ENCODE peak calls at places on chromosomes 12 and 14, in five cellular contexts. One of them, this sample, is unnamed.

GRCh38 chr14:70442750-70443149 is 9.2 kb upstream of the ADAM21 start:
- DNase-seq in uterus: no peak
- DNase-seq in A549: no peak
- DNase-seq in IMR-90: no peak
- DNase-seq in body of pancreas: no peak
- DNase-seq in this sample: no peak

GRCh38 chr14:94174622-94175402 is 690 bp downstream of the PPP4R4 start:
- DNase-seq in uterus: peak; percentile 28
- DNase-seq in A549: no peak
- DNase-seq in IMR-90: no peak
- DNase-seq in body of pancreas: no peak
- DNase-seq in this sample: peak; percentile 47

GRCh38 chr12:4858385-4858784 is 51.3 kb upstream of the KCNA1 start:
- DNase-seq in uterus: no peak
- DNase-seq in A549: no peak
- DNase-seq in IMR-90: no peak
- DNase-seq in body of pancreas: peak; percentile 37
- DNase-seq in this sample: peak; percentile 61

GRCh38 chr14:50363734-50364113 is 33.0 kb downstream of the CDKL1 start:
- DNase-seq in uterus: no peak
- DNase-seq in A549: no peak
- DNase-seq in IMR-90: peak; percentile 18
- DNase-seq in body of pancreas: peak; percentile 36
- DNase-seq in this sample: no peak

GRCh38 chr12:18267427-18267826 is 6.1 kb downstream of the PIK3C2G start:
- DNase-seq in uterus: no peak
- DNase-seq in A549: no peak
- DNase-seq in IMR-90: no peak
- DNase-seq in body of pancreas: no peak
- DNase-seq in this sample: no peak

GRCh38 chr14:32444262-32444661 is 115.2 kb downstream of the AKAP6 start:
- DNase-seq in uterus: no peak
- DNase-seq in A549: no peak
- DNase-seq in IMR-90: no peak
- DNase-seq in body of pancreas: no peak
- DNase-seq in this sample: no peak

GRCh38 chr12:101729842-101730241 is 9.4 kb downstream of the SYCP3 start:
- DNase-seq in uterus: no peak
- DNase-seq in A549: no peak
- DNase-seq in IMR-90: no peak
- DNase-seq in body of pancreas: no peak
- DNase-seq in this sample: no peak

GRCh38 chr14:32201196-32201815 is 539 bp upstream of the RNU6-7 start:
- DNase-seq in uterus: peak; percentile 77
- DNase-seq in A549: peak; percentile 66
- DNase-seq in IMR-90: peak; percentile 33
- DNase-seq in body of pancreas: peak; percentile 89
- DNase-seq in this sample: peak; percentile 95

GRCh38 chr12:93223440-93224426 is 154.0 kb upstream of the NUDT4 start:
- DNase-seq in uterus: no peak
- DNase-seq in A549: no peak
- DNase-seq in IMR-90: no peak
- DNase-seq in body of pancreas: no peak
- DNase-seq in this sample: no peak

DNA sequence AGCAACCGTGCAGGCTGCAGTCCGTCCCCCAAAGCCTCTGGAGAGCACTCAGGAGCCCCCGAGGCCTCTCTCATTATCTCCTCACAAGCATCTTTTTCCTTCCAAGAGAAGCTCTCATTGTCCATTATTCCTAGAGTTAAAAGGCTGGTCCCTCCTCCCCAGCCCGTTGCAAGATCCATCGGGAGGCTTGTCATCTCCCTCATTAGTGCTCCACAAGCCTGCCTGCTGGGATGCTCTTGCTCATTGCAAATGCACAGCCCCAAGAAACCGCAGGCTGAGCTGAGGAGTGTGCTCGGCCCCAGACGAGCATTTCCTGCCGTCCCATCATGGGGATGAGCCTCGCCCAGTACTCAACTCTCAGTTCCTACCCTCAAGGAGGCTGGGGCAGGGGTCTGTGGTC is 23.3 kb downstream of the NUAK1 start:
- DNase-seq in uterus: peak; percentile 18
- DNase-seq in A549: no peak
- DNase-seq in IMR-90: no peak
- DNase-seq in body of pancreas: no peak
- DNase-seq in this sample: no peak
- H3K4me1 ChIP-seq in uterus: peaks cover 25% of the 10 kb centered on the region
- H3K4me1 ChIP-seq in A549: peaks cover 99% of the 10 kb centered on the region
- H3K4me1 ChIP-seq in IMR-90: peaks cover 24% of the 10 kb centered on the region
- H3K4me1 ChIP-seq in body of pancreas: peaks cover 31% of the 10 kb centered on the region
- H3K4me1 ChIP-seq in this sample: peaks cover 9% of the 10 kb centered on the region

GRCh38 chr12:115374480-115375187 is 690.7 kb upstream of the TBX3 start:
- DNase-seq in uterus: no peak
- DNase-seq in A549: no peak
- DNase-seq in IMR-90: no peak
- DNase-seq in body of pancreas: no peak
- DNase-seq in this sample: no peak
- TF ChIP-seq POLR2A in uterus: no peak
- TF ChIP-seq POLR2A in A549: no peak
- TF ChIP-seq POLR2A in IMR-90: no peak
- TF ChIP-seq POLR2A in body of pancreas: no peak
- TF ChIP-seq POLR2A in this sample: no peak

GRCh38 chr12:52768479-52769200 is 8.5 kb downstream of the KRT76 start:
- DNase-seq in uterus: no peak
- DNase-seq in A549: no peak
- DNase-seq in IMR-90: no peak
- DNase-seq in body of pancreas: no peak
- DNase-seq in this sample: no peak

GRCh38 chr12:52766351-52767019 is 10.7 kb downstream of the KRT76 start:
- DNase-seq in uterus: no peak
- DNase-seq in A549: no peak
- DNase-seq in IMR-90: no peak
- DNase-seq in body of pancreas: no peak
- DNase-seq in this sample: no peak

GRCh38 chr12:52765702-52766101 is 11.4 kb downstream of the KRT76 start:
- DNase-seq in uterus: no peak
- DNase-seq in A549: no peak
- DNase-seq in IMR-90: no peak
- DNase-seq in body of pancreas: no peak
- DNase-seq in this sample: no peak

GRCh38 chr12:52767427-52767826 is 9.7 kb downstream of the KRT76 start:
- DNase-seq in uterus: no peak
- DNase-seq in A549: no peak
- DNase-seq in IMR-90: no peak
- DNase-seq in body of pancreas: no peak
- DNase-seq in this sample: no peak

DNA sequence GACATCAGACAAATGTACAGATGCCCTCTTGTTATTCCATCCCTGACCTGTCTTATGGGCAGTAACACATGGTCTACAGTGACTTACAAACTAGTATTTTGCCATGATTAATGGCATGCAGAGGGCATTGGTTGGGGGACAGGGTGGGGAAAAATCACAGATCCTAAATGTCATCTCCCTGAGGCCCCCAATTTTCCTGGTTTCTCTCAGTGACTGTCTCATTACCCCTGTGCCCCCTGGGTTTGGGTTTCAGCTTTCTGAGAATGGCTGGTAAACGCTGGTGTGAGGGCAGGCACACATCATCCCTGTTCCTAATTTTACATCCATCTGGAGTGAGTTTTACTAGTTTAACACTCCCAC is 10.1 kb downstream of the KRT76 start:
- DNase-seq in uterus: no peak
- DNase-seq in A549: no peak
- DNase-seq in IMR-90: no peak
- DNase-seq in body of pancreas: no peak
- DNase-seq in this sample: no peak
- H3K9me3 ChIP-seq in uterus: no peaks in the 10 kb centered on the region
- H3K9me3 ChIP-seq in A549: no peaks in the 10 kb centered on the region
- H3K9me3 ChIP-seq in IMR-90: no peaks in the 10 kb centered on the region
- H3K9me3 ChIP-seq in body of pancreas: no peaks in the 10 kb centered on the region
- H3K9me3 ChIP-seq in this sample: no peaks in the 10 kb centered on the region

DNA sequence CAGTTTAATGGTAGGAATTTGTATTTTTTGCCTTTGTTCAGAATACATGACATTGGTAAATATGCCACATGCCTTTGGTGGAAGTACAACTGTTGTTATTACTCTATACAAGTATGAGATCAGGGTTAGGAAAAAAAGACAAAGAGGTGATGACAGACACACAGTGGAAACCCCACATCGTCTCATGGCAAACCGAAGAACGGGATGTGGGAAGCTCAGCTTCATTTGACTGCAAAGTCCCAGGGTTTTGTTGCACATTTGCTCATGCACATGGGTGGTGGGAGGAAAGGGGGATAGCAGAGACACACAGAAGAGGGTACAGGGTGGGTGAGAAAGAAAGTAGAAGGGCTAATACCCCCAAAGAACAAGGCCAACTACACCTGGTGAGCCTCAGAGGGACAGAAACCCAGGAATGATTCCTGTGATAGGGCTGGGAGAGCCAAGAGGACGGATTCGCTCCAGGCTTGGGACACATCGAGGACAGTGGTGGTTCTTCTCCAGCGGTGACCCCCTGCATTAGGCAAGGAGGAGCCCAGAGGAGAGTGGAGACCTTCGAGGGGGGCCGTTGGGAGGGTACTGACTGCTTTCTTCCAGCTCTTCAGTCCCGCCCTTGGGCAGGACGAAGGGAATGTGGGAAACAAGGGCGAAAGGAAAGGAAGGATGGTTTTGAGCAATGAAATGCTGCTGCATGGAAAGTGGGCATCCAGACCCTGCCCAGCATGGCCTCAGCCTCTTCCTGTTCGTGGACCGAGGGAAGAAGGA is 8.1 kb downstream of the VAMP1 start:
- DNase-seq in uterus: no peak
- DNase-seq in A549: no peak
- DNase-seq in IMR-90: no peak
- DNase-seq in body of pancreas: no peak
- DNase-seq in this sample: no peak
- H3K4me1 ChIP-seq in uterus: no peaks in the 10 kb centered on the region
- H3K4me1 ChIP-seq in A549: peaks cover 5% of the 10 kb centered on the region
- H3K4me1 ChIP-seq in IMR-90: no peaks in the 10 kb centered on the region
- H3K4me1 ChIP-seq in body of pancreas: no peaks in the 10 kb centered on the region
- H3K4me1 ChIP-seq in this sample: no peaks in the 10 kb centered on the region

DNA sequence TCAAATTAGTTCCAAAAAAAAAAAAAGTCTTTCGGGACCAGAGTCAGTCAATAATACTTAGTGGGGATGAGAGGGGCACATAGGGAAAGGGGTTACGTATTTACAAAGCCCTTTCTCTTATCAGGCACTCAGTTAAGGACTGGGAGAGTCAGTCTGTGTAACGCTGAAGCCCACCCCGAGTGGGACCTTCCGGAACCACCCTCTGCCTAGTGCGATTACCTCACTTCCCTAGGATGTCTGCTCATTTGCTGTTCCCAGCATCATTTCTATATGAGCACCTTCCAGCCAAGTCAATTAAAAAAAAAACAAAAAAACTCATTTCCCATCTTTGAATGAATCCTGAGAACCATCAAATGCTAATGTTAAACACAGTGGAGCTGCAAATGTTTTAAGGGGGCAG is 76.9 kb downstream of the BMP4 start:
- DNase-seq in uterus: no peak
- DNase-seq in A549: no peak
- DNase-seq in IMR-90: no peak
- DNase-seq in body of pancreas: no peak
- DNase-seq in this sample: no peak
- TF ChIP-seq POLR2A in uterus: no peak
- TF ChIP-seq POLR2A in A549: no peak
- TF ChIP-seq POLR2A in IMR-90: no peak
- TF ChIP-seq POLR2A in body of pancreas: no peak
- TF ChIP-seq POLR2A in this sample: no peak

GRCh38 chr12:34406228-34406995 is 384.1 kb downstream of the ALG10 start:
- DNase-seq in uterus: peak; percentile 3
- DNase-seq in A549: no peak
- DNase-seq in IMR-90: no peak
- DNase-seq in body of pancreas: no peak
- DNase-seq in this sample: peak; percentile 3
- H3K9me3 ChIP-seq in uterus: no peaks in the 10 kb centered on the region
- H3K9me3 ChIP-seq in A549: peaks cover 17% of the 10 kb centered on the region
- H3K9me3 ChIP-seq in IMR-90: peaks cover 48% of the 10 kb centered on the region
- H3K9me3 ChIP-seq in body of pancreas: peaks cover 62% of the 10 kb centered on the region
- H3K9me3 ChIP-seq in this sample: no peaks in the 10 kb centered on the region

DNA sequence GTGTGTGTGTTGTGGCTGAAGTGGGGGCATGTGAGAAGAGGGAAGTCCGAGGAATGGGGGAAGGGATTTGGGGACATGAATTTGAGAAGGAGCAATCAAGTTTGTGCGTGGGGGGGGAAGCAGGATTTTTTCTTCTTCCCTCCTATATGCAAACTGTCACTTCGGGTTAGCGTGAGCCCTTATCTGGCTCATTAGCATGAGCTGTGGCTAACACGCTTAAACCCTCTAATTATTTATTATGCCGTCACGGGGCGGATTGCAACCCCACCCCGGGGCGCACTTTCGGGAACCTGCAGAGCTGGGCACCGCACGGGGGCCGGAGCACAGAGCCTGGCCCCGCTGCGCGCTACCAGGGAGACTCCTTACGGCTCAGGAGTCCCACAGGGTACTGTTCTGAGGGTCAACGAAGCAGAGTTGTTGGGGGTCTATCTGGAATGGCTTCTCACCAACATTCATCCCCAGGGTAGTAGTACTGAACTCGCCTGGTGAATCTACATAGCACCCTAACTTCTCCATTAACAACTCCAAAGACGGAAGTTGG is 6.5 kb upstream of the ASCL1 start:
- DNase-seq in uterus: no peak
- DNase-seq in A549: no peak
- DNase-seq in IMR-90: no peak
- DNase-seq in body of pancreas: no peak
- DNase-seq in this sample: no peak
- H3K4me1 ChIP-seq in uterus: no peaks in the 10 kb centered on the region
- H3K4me1 ChIP-seq in A549: no peaks in the 10 kb centered on the region
- H3K4me1 ChIP-seq in IMR-90: no peaks in the 10 kb centered on the region
- H3K4me1 ChIP-seq in body of pancreas: peaks cover 2% of the 10 kb centered on the region
- H3K4me1 ChIP-seq in this sample: no peaks in the 10 kb centered on the region

GRCh38 chr12:753401-754237 is 1.2 kb downstream of the WNK1 start:
- DNase-seq in uterus: peak; percentile 35
- DNase-seq in A549: no peak
- DNase-seq in IMR-90: no peak
- DNase-seq in body of pancreas: peak; percentile 53
- DNase-seq in this sample: peak; percentile 41

GRCh38 chr12:750356-751191 is 1.8 kb upstream of the WNK1 start:
- DNase-seq in uterus: no peak
- DNase-seq in A549: no peak
- DNase-seq in IMR-90: no peak
- DNase-seq in body of pancreas: no peak
- DNase-seq in this sample: no peak

GRCh38 chr12:751192-751827 is 1.1 kb upstream of the WNK1 start:
- DNase-seq in uterus: peak; percentile 93
- DNase-seq in A549: peak; percentile 94
- DNase-seq in IMR-90: peak; percentile 96
- DNase-seq in body of pancreas: peak; percentile 93
- DNase-seq in this sample: peak; percentile 96

GRCh38 chr12:752673-753400 is 458 bp downstream of the WNK1 start:
- DNase-seq in uterus: no peak
- DNase-seq in A549: no peak
- DNase-seq in IMR-90: peak; percentile 21
- DNase-seq in body of pancreas: peak; percentile 65
- DNase-seq in this sample: peak; percentile 45

GRCh38 chr12:751828-752672 is at the start of gene WNK1:
- DNase-seq in uterus: peak; percentile 98
- DNase-seq in A549: peak; percentile 99
- DNase-seq in IMR-90: peak; percentile 99
- DNase-seq in body of pancreas: peak; percentile 98
- DNase-seq in this sample: peak; percentile 99
- TF ChIP-seq POLR2A in uterus: peak; percentile 83
- TF ChIP-seq POLR2A in A549: peak; percentile 87
- TF ChIP-seq POLR2A in IMR-90: peak; percentile 94
- TF ChIP-seq POLR2A in body of pancreas: peak; percentile 88
- TF ChIP-seq POLR2A in this sample: peak; percentile 49